ENCODE peak calls at places on chromosomes 5 and 9, in five cellular contexts. A, N, F, C and W are unnamed samples.

GRCh38 chr5:72109625-72110024 is 2.4 kb downstream of the MAP1B start:
- DNase-seq in A (no peak), N (peak; percentile 60), F (no peak), C (no peak), W (peak; percentile 75)

GRCh38 chr5:139951296-139951924 is 91.7 kb downstream of the NRG2 start:
- DNase-seq in A (no peak), N (no peak), F (no peak), C (peak; percentile 23), W (no peak)

GRCh38 chr5:160312139-160312959 is at the start of gene CCNJL:
- DNase-seq in A (peak; percentile 51), N (peak; percentile 87), F (no peak), C (peak; percentile 66), W (no peak)

GRCh38 chr5:150460781-150461180 is 11.2 kb upstream of the RPS14 start:
- DNase-seq in A (no peak), N (no peak), F (no peak), C (no peak), W (no peak)

GRCh38 chr9:4620881-4621555 is 41.1 kb upstream of the PLPP6 start:
- DNase-seq in A (no peak), N (peak; percentile 71), F (no peak), C (no peak), W (no peak)

GRCh38 chr5:148205044-148205813 is 2.4 kb downstream of the SPINK6 start:
- DNase-seq in A (no peak), N (no peak), F (no peak), C (no peak), W (peak; percentile 25)

GRCh38 chr5:141478321-141478945 is 2.7 kb downstream of the PCDHGC3 start:
- DNase-seq in A (no peak), N (peak; percentile 57), F (no peak), C (peak; percentile 79), W (no peak)

GRCh38 chr5:122415481-122416120 is 103.6 kb downstream of the SNCAIP start:
- DNase-seq in A (peak; percentile 70), N (peak; percentile 84), F (no peak), C (peak; percentile 38), W (peak; percentile 53)

GRCh38 chr9:70475211-70475610 is 60.8 kb upstream of the KLF9 start:
- DNase-seq in A (peak; percentile 62), N (no peak), F (no peak), C (no peak), W (no peak)

GRCh38 chr9:131736440-131736839 is 3.4 kb downstream of the RAPGEF1 start:
- DNase-seq in A (no peak), N (no peak), F (no peak), C (no peak), W (no peak)

GRCh38 chr9:122197334-122197872 is 31.4 kb downstream of the LHX6 start:
- DNase-seq in A (no peak), N (no peak), F (no peak), C (no peak), W (no peak)

GRCh38 chr5:2542821-2543220 is 208.7 kb downstream of the IRX2 start:
- DNase-seq in A (no peak), N (no peak), F (no peak), C (no peak), W (no peak)

GRCh38 chr5:74251106-74252032 is 389.2 kb downstream of the ENC1 start:
- DNase-seq in A (peak; percentile 81), N (peak; percentile 88), F (no peak), C (no peak), W (peak; percentile 71)

GRCh38 chr5:163943546-163943945 is 438.1 kb downstream of the MAT2B start:
- DNase-seq in A (no peak), N (no peak), F (no peak), C (no peak), W (no peak)

GRCh38 chr5:94776167-94776566 is 157.7 kb downstream of the SLF1 start:
- DNase-seq in A (no peak), N (no peak), F (no peak), C (no peak), W (no peak)

GRCh38 chr9:112757300-112757883 is 6.8 kb downstream of the SNX30 start:
- DNase-seq in A (no peak), N (no peak), F (no peak), C (no peak), W (no peak)

GRCh38 chr9:121019282-121019681 is 30.8 kb downstream of the C5 start:
- DNase-seq in A (no peak), N (no peak), F (no peak), C (no peak), W (no peak)

GRCh38 chr9:136926154-136926704 is 18.3 kb downstream of the FBXW5 start:
- DNase-seq in A (no peak), N (no peak), F (no peak), C (no peak), W (no peak)

GRCh38 chr5:140311011-140311467 is 8.1 kb upstream of the PFDN1 start:
- DNase-seq in A (no peak), N (peak; percentile 64), F (no peak), C (no peak), W (no peak)

GRCh38 chr5:113034182-113034773 is 57.7 kb downstream of the DCP2 start:
- DNase-seq in A (no peak), N (peak; percentile 94), F (no peak), C (peak; percentile 22), W (no peak)

GRCh38 chr5:143916441-143916840 is 104.5 kb downstream of the HMHB1 start:
- DNase-seq in A (no peak), N (no peak), F (no peak), C (no peak), W (no peak)

GRCh38 chr5:34499001-34499734 is 157.0 kb upstream of the RAI14 start:
- DNase-seq in A (no peak), N (no peak), F (no peak), C (no peak), W (no peak)

GRCh38 chr5:10700516-10700915 is 60.5 kb downstream of the DAP start:
- DNase-seq in A (no peak), N (no peak), F (no peak), C (no peak), W (no peak)

GRCh38 chr5:10699987-10700386 is 61.0 kb downstream of the DAP start:
- DNase-seq in A (no peak), N (no peak), F (no peak), C (no peak), W (no peak)

GRCh38 chr5:10702911-10703491 is 58.0 kb downstream of the DAP start:
- DNase-seq in A (no peak), N (peak; percentile 87), F (no peak), C (no peak), W (no peak)

GRCh38 chr5:10702040-10702629 is 58.9 kb downstream of the DAP start:
- DNase-seq in A (no peak), N (no peak), F (no peak), C (peak; percentile 34), W (no peak)

GRCh38 chr5:10701567-10702039 is 59.4 kb downstream of the DAP start:
- DNase-seq in A (no peak), N (peak; percentile 59), F (no peak), C (peak; percentile 36), W (no peak)
- H3K27ac ChIP-seq in A (peak overlapping the region; percentile 10), N (no peak overlapping the region), F (peak overlapping the region; percentile 52), C (peak overlapping the region; percentile 11), W (peak overlapping the region; percentile 14)

GRCh38 chr5:90759119-90759518 is 200.5 kb downstream of the ADGRV1 start:
- DNase-seq in A (no peak), N (no peak), F (no peak), C (no peak), W (no peak)
- H3K4me3 ChIP-seq in A (no peak overlapping the region), N (no peak overlapping the region), F (no peak overlapping the region), C (no peak overlapping the region), W (no peak overlapping the region)

GRCh38 chr9:134642385-134643181 is 980 bp downstream of the COL5A1 start:
- DNase-seq in A (peak; percentile 86), N (peak; percentile 88), F (no peak), C (peak; percentile 55), W (peak; percentile 79)

GRCh38 chr9:134644715-134645606 is 3.4 kb downstream of the COL5A1 start:
- DNase-seq in A (peak; percentile 87), N (peak; percentile 51), F (peak; percentile 66), C (peak; percentile 71), W (peak; percentile 93)

GRCh38 chr9:134641989-134642384 is 384 bp downstream of the COL5A1 start:
- DNase-seq in A (no peak), N (no peak), F (no peak), C (no peak), W (no peak)

GRCh38 chr9:134641173-134641985 is at the start of gene COL5A1:
- DNase-seq in A (peak; percentile 95), N (peak; percentile 97), F (peak; percentile 67), C (peak; percentile 84), W (peak; percentile 91)

DNA sequence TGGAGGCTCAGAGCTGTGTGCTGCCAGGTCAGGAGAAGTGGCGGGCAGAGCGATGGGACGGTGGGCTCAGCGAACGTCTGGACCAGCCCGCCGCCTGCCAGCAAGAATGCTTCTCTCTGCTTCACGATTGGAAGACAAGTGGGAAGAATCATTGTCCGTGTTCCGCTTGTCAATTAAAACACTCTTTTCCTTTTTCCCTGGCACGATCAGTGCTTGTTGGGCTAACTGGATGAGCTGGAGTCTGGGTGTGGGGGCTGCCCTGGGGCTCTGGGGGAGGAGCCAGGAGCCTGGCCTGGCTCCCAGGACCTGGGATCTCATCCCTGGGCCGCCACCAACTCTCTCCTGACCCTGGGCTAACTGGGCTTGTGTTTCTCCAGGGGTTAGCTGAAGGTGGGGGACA is 1.7 kb downstream of the COL5A1 start:
- DNase-seq in A (peak; percentile 77), N (no peak), F (no peak), C (no peak), W (no peak)
- H3K27ac ChIP-seq in A (peak overlapping the region; percentile 98), N (no peak overlapping the region), F (peak overlapping the region; percentile 92), C (peak overlapping the region; percentile 36), W (peak overlapping the region; percentile 98)

GRCh38 chr9:129281506-129282145 is 103.6 kb upstream of the IER5L start:
- DNase-seq in A (no peak), N (no peak), F (no peak), C (no peak), W (peak; percentile 13)

GRCh38 chr9:129283705-129284606 is 105.9 kb upstream of the IER5L start:
- DNase-seq in A (no peak), N (no peak), F (no peak), C (no peak), W (peak; percentile 10)

GRCh38 chr9:129280236-129281231 is 102.5 kb upstream of the IER5L start:
- DNase-seq in A (no peak), N (no peak), F (no peak), C (no peak), W (peak; percentile 52)

GRCh38 chr9:129283290-129283691 is 105.2 kb upstream of the IER5L start:
- DNase-seq in A (no peak), N (no peak), F (no peak), C (no peak), W (peak; percentile 31)

DNA sequence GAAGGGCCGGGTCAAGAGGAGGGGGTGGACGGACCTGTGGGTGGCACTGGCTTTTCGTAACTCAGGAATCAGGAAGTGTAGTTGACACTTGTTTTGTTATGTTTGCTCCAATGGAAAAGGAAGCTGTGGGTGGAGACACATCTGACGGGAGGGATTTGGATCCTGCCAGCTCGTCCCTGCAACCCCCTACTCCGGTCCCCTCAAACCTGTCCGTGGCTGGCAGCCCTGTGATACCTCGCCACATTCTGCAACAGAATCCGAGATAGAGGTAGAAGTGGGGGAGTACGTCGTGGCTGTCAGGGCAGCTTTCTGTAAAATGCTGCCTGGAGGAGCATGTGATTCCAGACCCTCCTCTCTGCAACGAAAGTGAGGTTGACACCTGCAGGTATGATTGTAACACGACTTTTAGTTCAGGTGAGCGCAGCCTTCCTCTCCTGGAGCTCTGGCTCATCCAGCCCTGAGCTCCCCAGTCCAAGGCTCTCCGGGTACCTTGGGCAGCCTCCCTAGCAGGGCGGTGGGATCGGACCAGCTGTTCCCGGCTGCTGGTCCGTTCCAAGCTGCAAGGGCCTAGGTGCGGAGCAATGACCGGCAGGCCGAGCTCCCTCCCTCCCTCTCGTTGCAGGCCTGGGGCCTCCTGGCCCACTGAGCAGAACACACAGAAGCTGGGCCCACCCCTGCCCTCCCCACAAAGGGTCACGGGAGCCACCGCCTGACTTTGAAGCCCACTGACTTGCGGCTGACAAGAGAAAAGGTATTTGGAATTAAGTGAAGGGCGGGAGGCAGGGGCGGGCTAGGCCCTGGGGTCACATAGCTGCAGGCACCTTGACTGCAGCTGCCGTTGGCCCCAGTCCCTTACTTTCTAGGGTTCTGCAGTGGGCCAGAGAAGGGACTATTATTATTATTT is 104.5 kb upstream of the IER5L start:
- DNase-seq in A (no peak), N (no peak), F (no peak), C (no peak), W (peak; percentile 26)
- H3K4me3 ChIP-seq in A (peak overlapping the region; percentile 25), N (no peak overlapping the region), F (peak overlapping the region; percentile 64), C (peak overlapping the region; percentile 24), W (peak overlapping the region; percentile 32)